ENCODE peak calls at places on chromosomes 12 and 14, in six cellular contexts. X, Y, U, Z, N and M are unnamed samples.
A peak's percentile ranks its signal among the peaks of the same experiment; 100 is the strongest.

GRCh38 chr12:52440821-52441319 is 6.7 kb upstream of the KRT75 start:
- DNase-seq in X (no peak), Y (no peak), U (no peak), Z (no peak), N (no peak), M (no peak)

GRCh38 chr12:10140001-10140400 is 10.0 kb upstream of the CLEC7A start:
- DNase-seq in X (peak; percentile 3), Y (no peak), U (peak; percentile 12), Z (no peak), N (no peak), M (peak; percentile 4)

GRCh38 chr14:105141486-105142281 is 26.9 kb downstream of the JAG2 start:
- DNase-seq in X (no peak), Y (peak; percentile 26), U (no peak), Z (no peak), N (no peak), M (no peak)

GRCh38 chr12:106386836-106387555 is 29.4 kb downstream of the POLR3B start:
- DNase-seq in X (no peak), Y (no peak), U (no peak), Z (no peak), N (no peak), M (no peak)

GRCh38 chr14:80266930-80267329 is 55.6 kb upstream of the DIO2 start:
- DNase-seq in X (no peak), Y (no peak), U (no peak), Z (no peak), N (no peak), M (no peak)

GRCh38 chr12:68933564-68933893 is 558 bp upstream of the CPM start:
- DNase-seq in X (no peak), Y (no peak), U (no peak), Z (no peak), N (no peak), M (no peak)

GRCh38 chr14:99840265-99840664 is 47.1 kb downstream of the EML1 start:
- DNase-seq in X (no peak), Y (no peak), U (no peak), Z (no peak), N (no peak), M (no peak)

GRCh38 chr12:56150563-56150962 is 1.8 kb upstream of the MYL6B start:
- DNase-seq in X (no peak), Y (no peak), U (no peak), Z (no peak), N (no peak), M (no peak)

GRCh38 chr14:68630081-68630571 is 162.7 kb downstream of the ZFP36L1 start:
- DNase-seq in X (no peak), Y (no peak), U (no peak), Z (no peak), N (no peak), M (no peak)

GRCh38 chr12:25769076-25769945 is 189.2 kb upstream of the RASSF8 start:
- DNase-seq in X (no peak), Y (no peak), U (no peak), Z (no peak), N (no peak), M (no peak)

GRCh38 chr14:97217094-97217885 is 420.1 kb downstream of the VRK1 start:
- DNase-seq in X (no peak), Y (no peak), U (no peak), Z (no peak), N (no peak), M (no peak)

GRCh38 chr12:107429006-107429698 is 256.4 kb upstream of the PWP1 start:
- DNase-seq in X (no peak), Y (no peak), U (no peak), Z (no peak), N (no peak), M (no peak)

GRCh38 chr14:105470812-105471771 is 3.5 kb upstream of the CRIP2 start:
- DNase-seq in X (no peak), Y (no peak), U (peak; percentile 25), Z (no peak), N (no peak), M (no peak)

GRCh38 chr12:25123126-25123525 is 71.8 kb downstream of the DNAI7 start:
- DNase-seq in X (no peak), Y (no peak), U (no peak), Z (no peak), N (no peak), M (no peak)

GRCh38 chr14:91367173-91368171 is 50.1 kb downstream of the CCDC88C start:
- DNase-seq in X (peak; percentile 80), Y (no peak), U (no peak), Z (peak; percentile 64), N (no peak), M (peak; percentile 63)

GRCh38 chr14:90548455-90548854 is 151.6 kb downstream of the CALM1 start:
- DNase-seq in X (no peak), Y (peak; percentile 25), U (no peak), Z (no peak), N (no peak), M (no peak)

GRCh38 chr14:89564291-89564957 is 147.4 kb upstream of the FOXN3 start:
- DNase-seq in X (no peak), Y (no peak), U (no peak), Z (no peak), N (no peak), M (no peak)

GRCh38 chr14:92539875-92540274 is 26.3 kb downstream of the RIN3 start:
- DNase-seq in X (no peak), Y (no peak), U (no peak), Z (no peak), N (no peak), M (no peak)

GRCh38 chr12:25590021-25590721 is 37.1 kb upstream of the LMNTD1 start:
- DNase-seq in X (no peak), Y (no peak), U (no peak), Z (peak; percentile 52), N (no peak), M (no peak)

GRCh38 chr12:108565976-108566375 is 3.6 kb downstream of the ISCU start:
- DNase-seq in X (peak; percentile 37), Y (no peak), U (no peak), Z (peak; percentile 56), N (peak; percentile 35), M (peak; percentile 58)

GRCh38 chr14:80770114-80770917 is 171.2 kb downstream of the CEP128 start:
- DNase-seq in X (no peak), Y (no peak), U (no peak), Z (no peak), N (no peak), M (no peak)

GRCh38 chr14:97704316-97704715 is 907.1 kb downstream of the VRK1 start:
- DNase-seq in X (no peak), Y (no peak), U (no peak), Z (no peak), N (no peak), M (no peak)

GRCh38 chr12:13610280-13610679 is 371.1 kb downstream of the GRIN2B start:
- DNase-seq in X (no peak), Y (no peak), U (no peak), Z (no peak), N (no peak), M (no peak)

GRCh38 chr12:109934026-109934425 is 34.0 kb downstream of the TCHP start:
- DNase-seq in X (no peak), Y (no peak), U (no peak), Z (no peak), N (no peak), M (no peak)

GRCh38 chr12:79886917-79887519 is 47.9 kb downstream of the PPP1R12A start:
- DNase-seq in X (no peak), Y (no peak), U (no peak), Z (no peak), N (no peak), M (peak; percentile 20)

GRCh38 chr12:10771132-10771733 is 31.2 kb downstream of the TAS2R7 start:
- DNase-seq in X (no peak), Y (no peak), U (no peak), Z (no peak), N (no peak), M (no peak)

GRCh38 chr12:75850751-75851462 is 180.7 kb downstream of the PHLDA1 start:
- DNase-seq in X (no peak), Y (no peak), U (no peak), Z (no peak), N (no peak), M (no peak)

GRCh38 chr14:101948666-101949205 is 15.6 kb upstream of the DYNC1H1 start:
- DNase-seq in X (no peak), Y (no peak), U (no peak), Z (no peak), N (no peak), M (no peak)

GRCh38 chr12:47391566-47391965 is 311.8 kb upstream of the AMIGO2 start:
- DNase-seq in X (peak; percentile 47), Y (no peak), U (no peak), Z (peak; percentile 62), N (no peak), M (no peak)

GRCh38 chr12:132798836-132799235 is 29.8 kb downstream of the GOLGA3 start:
- DNase-seq in X (no peak), Y (no peak), U (no peak), Z (no peak), N (no peak), M (no peak)

GRCh38 chr14:22226381-22226780 is 362.6 kb downstream of the DAD1 start:
- DNase-seq in X (no peak), Y (no peak), U (no peak), Z (no peak), N (no peak), M (no peak)

GRCh38 chr14:21846227-21846885 is 172.7 kb upstream of the OR4E1 start:
- DNase-seq in X (peak; percentile 63), Y (peak; percentile 58), U (no peak), Z (peak; percentile 67), N (peak; percentile 46), M (no peak)

GRCh38 chr12:12922191-12922616 is 29.8 kb downstream of the GPRC5D start:
- DNase-seq in X (no peak), Y (peak; percentile 17), U (no peak), Z (no peak), N (no peak), M (no peak)

GRCh38 chr12:52130695-52131094 is 51.2 kb downstream of the SMIM41 start:
- DNase-seq in X (no peak), Y (peak; percentile 31), U (no peak), Z (no peak), N (no peak), M (peak; percentile 81)